ENCODE peak calls at places on chromosomes 2 and 18, in six cellular contexts. V, O, Y, L, E and C are unnamed samples.

GRCh38 chr2:219272995-219273394 is 6.2 kb upstream of the DNAJB2 start:
- DNase-seq in V (peak; percentile 31), O (no peak), Y (no peak), L (no peak), E (no peak), C (peak; percentile 4)

GRCh38 chr2:160043265-160043664 is 19.1 kb downstream of the PLA2R1 start:
- DNase-seq in V (no peak), O (peak; percentile 33), Y (no peak), L (no peak), E (no peak), C (no peak)

GRCh38 chr2:159637988-159638501 is 21.7 kb upstream of the BAZ2B start:
- DNase-seq in V (peak; percentile 62), O (peak; percentile 94), Y (no peak), L (peak; percentile 78), E (peak; percentile 92), C (no peak)

GRCh38 chr2:156999657-157000056 is 257.8 kb upstream of the GALNT5 start:
- DNase-seq in V (no peak), O (no peak), Y (no peak), L (no peak), E (no peak), C (no peak)

GRCh38 chr2:44770221-44771187 is 171.0 kb upstream of the SIX3 start:
- DNase-seq in V (no peak), O (no peak), Y (no peak), L (no peak), E (no peak), C (no peak)

GRCh38 chr2:8586397-8587051 is 95.3 kb upstream of the ID2 start:
- DNase-seq in V (no peak), O (no peak), Y (no peak), L (no peak), E (no peak), C (peak; percentile 51)

GRCh38 chr2:62321370-62321769 is 125.5 kb downstream of the B3GNT2 start:
- DNase-seq in V (no peak), O (no peak), Y (no peak), L (no peak), E (no peak), C (no peak)

GRCh38 chr2:8277921-8278571 is 403.8 kb upstream of the ID2 start:
- DNase-seq in V (no peak), O (no peak), Y (no peak), L (no peak), E (no peak), C (no peak)

GRCh38 chr18:7452331-7452730 is 114.8 kb upstream of the PTPRM start:
- DNase-seq in V (no peak), O (peak; percentile 50), Y (no peak), L (peak; percentile 32), E (peak; percentile 37), C (no peak)

GRCh38 chr2:148907085-148907785 is 32.2 kb downstream of the KIF5C start:
- DNase-seq in V (no peak), O (no peak), Y (no peak), L (no peak), E (no peak), C (no peak)

GRCh38 chr18:1463981-1464380 is 559.3 kb downstream of the ADCYAP1 start:
- DNase-seq in V (no peak), O (no peak), Y (no peak), L (no peak), E (no peak), C (no peak)

GRCh38 chr2:1097086-1097485 is 146.4 kb downstream of the SNTG2 start:
- DNase-seq in V (no peak), O (no peak), Y (no peak), L (no peak), E (no peak), C (no peak)

GRCh38 chr2:12701786-12702660 is 14.7 kb upstream of the TRIB2 start:
- DNase-seq in V (no peak), O (peak; percentile 71), Y (no peak), L (no peak), E (peak; percentile 42), C (no peak)

GRCh38 chr2:201730651-201731280 is 32.3 kb upstream of the MPP4 start:
- DNase-seq in V (no peak), O (no peak), Y (no peak), L (no peak), E (no peak), C (no peak)

GRCh38 chr2:54947121-54947520 is 103.1 kb downstream of the RTN4 start:
- DNase-seq in V (no peak), O (no peak), Y (no peak), L (no peak), E (no peak), C (no peak)

GRCh38 chr2:206988884-206989283 is 49.6 kb downstream of the CPO start:
- DNase-seq in V (no peak), O (no peak), Y (no peak), L (no peak), E (no peak), C (no peak)

GRCh38 chr18:79890638-79891037 is 60.8 kb downstream of the SLC66A2 start:
- DNase-seq in V (no peak), O (no peak), Y (no peak), L (no peak), E (no peak), C (no peak)

GRCh38 chr2:109615637-109616144 is 1.5 kb downstream of the SOWAHC start:
- DNase-seq in V (no peak), O (peak; percentile 36), Y (no peak), L (no peak), E (no peak), C (peak; percentile 76)

GRCh38 chr2:127695491-127696472 is 5.5 kb upstream of the SFT2D3 start:
- DNase-seq in V (peak; percentile 45), O (peak; percentile 66), Y (peak; percentile 64), L (peak; percentile 61), E (peak; percentile 43), C (no peak)

GRCh38 chr2:23273786-23274185 is 111.2 kb upstream of the KLHL29 start:
- DNase-seq in V (no peak), O (peak; percentile 19), Y (no peak), L (no peak), E (no peak), C (no peak)